ENCODE peak calls at places on chromosomes 5 and 9, in four cellular contexts. X, W, Y and N are unnamed samples.

GRCh38 chr5:151572657-151573368 is 18.3 kb downstream of the FAT2 start:
- DNase-seq in W (no peak), X (no peak), Y (no peak), N (no peak)

GRCh38 chr5:56763711-56764466 is 51.5 kb upstream of the MAP3K1 start:
- DNase-seq in W (no peak), X (peak), Y (peak), N (no peak)

GRCh38 chr5:96408276-96408777 is 24.7 kb downstream of the PCSK1 start:
- DNase-seq in W (no peak), X (peak), Y (peak), N (peak)

GRCh38 chr5:152994040-152994439 is 496.4 kb upstream of the GRIA1 start:
- DNase-seq in Y (no peak), X (no peak), W (no peak), N (no peak)

GRCh38 chr5:42807722-42808447 is 3.8 kb downstream of the SELENOP start:
- DNase-seq in W (no peak), Y (peak), X (no peak), N (no peak)

GRCh38 chr5:43305948-43306563 is 7.2 kb downstream of the HMGCS1 start:
- DNase-seq in Y (peak), X (peak), W (no peak), N (no peak)

GRCh38 chr5:68576805-68577204 is 361.2 kb downstream of the PIK3R1 start:
- DNase-seq in W (no peak), Y (no peak), X (no peak), N (no peak)

GRCh38 chr5:39178171-39178570 is 41.2 kb downstream of the FYB1 start:
- DNase-seq in W (no peak), Y (peak), X (peak), N (no peak)

GRCh38 chr5:167205881-167206280 is 1085.6 kb upstream of the WWC1 start:
- DNase-seq in Y (no peak), W (no peak), X (no peak), N (no peak)

GRCh38 chr9:137605146-137606004 is at the start of gene ARRDC1:
- DNase-seq in Y (peak), W (peak), X (peak), N (peak)

GRCh38 chr9:14670718-14671117 is 22.5 kb downstream of the ZDHHC21 start:
- DNase-seq in W (no peak), Y (peak), X (peak), N (no peak)

GRCh38 chr5:144538845-144539244 is 368.2 kb downstream of the KCTD16 start:
- DNase-seq in X (no peak), W (no peak), Y (no peak), N (no peak)

GRCh38 chr9:118686940-118687339 is 682.3 kb downstream of the BRINP1 start:
- DNase-seq in X (no peak), Y (no peak), W (no peak), N (no peak)

GRCh38 chr9:131872006-131872405 is 132.1 kb upstream of the RAPGEF1 start:
- DNase-seq in W (no peak), Y (no peak), X (no peak), N (no peak)

GRCh38 chr5:142743677-142744441 is 26.3 kb upstream of the ARHGAP26 start:
- DNase-seq in W (no peak), X (peak), Y (peak), N (no peak)

GRCh38 chr5:128220841-128221240 is 137.3 kb downstream of the SLC12A2 start:
- DNase-seq in X (no peak), Y (no peak), W (no peak), N (no peak)

GRCh38 chr9:2243666-2244555 is 228.8 kb downstream of the SMARCA2 start:
- DNase-seq in W (no peak), X (no peak), Y (no peak), N (no peak)

GRCh38 chr9:2248768-2249167 is 233.6 kb downstream of the SMARCA2 start:
- DNase-seq in X (no peak), W (no peak), Y (no peak), N (no peak)

GRCh38 chr9:2241461-2241874 is 226.3 kb downstream of the SMARCA2 start:
- DNase-seq in X (peak), Y (peak), W (no peak), N (no peak)

GRCh38 chr9:2241875-2242741 is 227.0 kb downstream of the SMARCA2 start:
- DNase-seq in Y (peak), W (peak), X (peak), N (peak)

DNA sequence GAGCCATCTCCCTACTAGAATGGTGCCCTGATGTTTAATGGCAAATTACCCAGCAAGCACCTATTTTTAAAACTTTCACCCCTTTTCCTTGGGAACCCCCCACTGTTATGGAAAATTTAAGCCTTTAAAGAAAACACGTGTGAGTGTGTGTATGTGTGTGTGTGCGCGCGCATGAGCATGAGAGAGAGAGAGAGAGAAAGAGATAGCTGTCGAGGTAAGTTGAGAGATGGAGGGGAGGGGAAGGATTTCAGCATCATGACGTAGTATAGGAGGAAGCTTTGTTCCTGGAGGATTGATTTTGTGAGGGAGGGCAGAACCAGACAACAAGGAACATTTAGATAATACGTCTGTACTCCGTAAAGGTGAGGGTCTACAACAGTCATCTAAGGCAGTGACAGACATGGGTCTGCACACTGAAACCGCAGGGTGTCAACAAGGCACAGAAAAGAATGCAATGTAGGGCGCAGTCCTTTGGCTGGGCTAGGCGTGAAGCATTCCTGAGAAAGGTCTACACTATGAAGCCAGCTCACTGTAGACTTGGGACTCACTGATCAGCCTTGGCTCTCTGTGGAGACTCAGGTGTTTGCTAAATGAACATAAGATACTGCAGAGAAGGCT is 227.7 kb downstream of the SMARCA2 start:
- DNase-seq in Y (no peak), X (peak), W (no peak), N (no peak)
- H3K4me3 ChIP-seq in Y (no peak), X (peak), W (peak), N (no peak)

DNA sequence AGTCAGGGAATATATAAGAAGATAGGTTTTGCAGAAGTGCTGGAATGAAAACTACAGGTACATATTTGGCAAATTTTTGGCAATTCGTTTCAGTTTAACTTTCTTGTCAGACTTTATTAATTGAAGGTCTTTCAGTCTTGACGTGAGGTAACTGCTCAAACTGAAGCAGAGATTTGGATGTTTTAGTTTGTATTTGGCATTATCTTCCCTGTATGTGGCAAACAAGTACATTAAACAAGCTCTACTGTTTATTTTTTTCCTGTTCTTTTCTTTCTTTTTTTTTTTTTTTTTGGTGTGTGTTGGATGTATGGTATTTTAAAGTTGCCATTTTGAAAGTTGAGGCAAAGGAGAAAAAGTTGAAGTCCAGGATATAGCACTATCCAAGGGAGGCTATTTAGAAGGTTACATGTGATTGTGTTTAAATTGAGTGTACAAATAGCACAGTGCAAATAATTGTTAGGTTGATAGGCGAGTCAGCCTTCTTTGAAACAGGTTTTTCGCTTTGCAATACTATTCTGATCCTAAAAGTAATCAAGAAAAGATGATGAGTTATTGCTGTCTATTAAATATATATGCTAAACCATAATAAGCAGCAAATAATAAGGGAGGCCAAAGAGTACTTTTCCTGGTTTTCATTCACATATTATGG is 2.2 kb downstream of the PBX3 start:
- DNase-seq in W (no peak), Y (no peak), X (no peak), N (no peak)
- H3K4me3 ChIP-seq in W (peak), Y (peak), X (peak), N (peak)

GRCh38 chr5:88955403-88955802 is 72.4 kb upstream of the MEF2C start:
- DNase-seq in X (no peak), Y (no peak), W (no peak), N (no peak)
- H3K4me3 ChIP-seq in X (no peak), Y (no peak), W (no peak), N (no peak)

DNA sequence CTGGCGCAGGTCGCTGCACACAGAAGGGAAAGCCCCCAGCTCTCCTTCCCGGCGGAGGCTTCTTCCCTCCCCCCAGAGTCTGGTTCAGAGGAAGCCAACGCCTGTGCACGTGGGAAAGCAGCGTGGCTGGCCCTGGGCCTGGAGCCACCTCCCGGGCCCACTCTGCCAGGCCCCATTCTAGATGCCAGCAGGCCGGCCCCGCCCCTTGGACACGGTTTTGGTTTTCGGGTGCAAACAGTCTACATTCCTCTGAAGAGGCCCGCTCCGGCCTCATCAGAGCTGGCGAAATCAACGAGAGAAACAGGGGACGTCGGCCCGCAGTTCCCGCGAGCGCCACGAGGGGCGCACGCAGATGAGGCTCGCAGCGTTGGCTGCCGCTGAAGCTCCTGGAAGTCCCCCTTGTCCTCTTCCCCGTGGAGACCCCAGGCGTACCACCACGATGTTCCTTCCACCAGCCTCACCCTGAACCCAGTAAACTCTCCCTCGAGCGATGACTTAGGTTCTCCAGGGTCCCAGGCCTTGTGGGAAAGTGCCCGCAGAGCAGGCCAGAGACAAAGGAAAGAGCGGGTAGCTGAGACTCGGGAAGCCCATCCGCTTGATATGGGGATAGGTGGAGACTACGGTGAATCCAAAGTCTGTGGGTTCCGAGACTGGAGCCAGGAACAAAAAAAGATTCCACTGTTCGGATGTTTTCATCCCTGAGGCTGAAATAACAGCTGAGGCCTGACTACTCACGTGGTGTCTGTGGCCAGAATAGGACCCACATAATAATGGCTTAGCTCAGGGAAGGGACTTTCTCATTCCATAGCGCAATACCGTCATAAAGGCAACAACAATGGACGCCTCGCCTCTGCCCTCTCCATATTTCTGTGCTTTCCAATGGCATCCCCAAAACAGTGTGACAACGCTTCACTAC is 64.2 kb downstream of the KLF4 start:
- DNase-seq in Y (peak), X (peak), W (peak), N (peak)
- H3K4me3 ChIP-seq in Y (no peak), X (no peak), W (peak), N (peak)

DNA sequence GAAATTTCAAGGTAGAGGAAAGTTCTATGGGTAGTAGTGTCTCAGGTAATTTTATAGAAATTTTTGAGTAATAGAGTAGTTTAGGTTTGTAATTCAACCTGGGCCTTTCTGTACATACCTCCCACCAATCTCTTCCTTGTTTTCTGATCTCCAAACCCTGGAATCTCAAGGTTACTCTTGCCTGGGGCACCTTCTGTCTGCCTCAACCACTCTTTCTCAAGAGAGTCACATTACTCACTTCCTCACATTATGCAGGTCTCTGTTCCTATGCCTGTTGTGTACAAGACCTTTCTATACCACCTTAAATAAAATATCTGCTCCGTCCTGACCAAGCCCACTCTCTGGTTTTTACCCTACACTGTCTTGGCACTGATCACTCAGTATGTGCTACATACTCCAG is 412.6 kb upstream of the CTNND2 start:
- DNase-seq in X (no peak), W (no peak), Y (no peak), N (no peak)
- H3K4me3 ChIP-seq in X (no peak), W (no peak), Y (no peak), N (no peak)

GRCh38 chr9:25207402-25207801 is 470.8 kb downstream of the TUSC1 start:
- DNase-seq in W (no peak), X (no peak), Y (no peak), N (no peak)

GRCh38 chr9:25206027-25206426 is 472.2 kb downstream of the TUSC1 start:
- DNase-seq in Y (no peak), X (no peak), W (no peak), N (no peak)

DNA sequence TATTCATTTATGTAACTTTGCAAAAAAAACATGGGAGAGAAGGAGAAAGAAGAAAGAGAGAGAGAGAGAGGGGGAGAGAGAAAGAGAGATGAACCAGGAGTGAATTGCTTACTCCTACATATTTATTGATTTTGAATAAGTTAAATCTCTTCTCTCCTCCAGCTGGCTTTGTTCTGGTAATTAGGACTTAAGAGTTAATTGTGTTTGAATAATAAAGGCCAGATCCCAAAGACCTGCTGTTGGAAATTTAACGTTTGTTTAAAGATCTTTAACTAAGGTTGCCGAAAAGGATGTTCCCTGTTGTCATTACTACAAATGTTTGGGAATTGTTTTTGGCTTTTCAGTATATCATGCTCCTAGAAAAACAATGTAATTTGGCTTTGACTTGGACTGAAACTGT is 473.0 kb downstream of the TUSC1 start:
- DNase-seq in Y (no peak), W (no peak), X (no peak), N (no peak)
- H3K4me3 ChIP-seq in Y (no peak), W (no peak), X (no peak), N (no peak)

DNA sequence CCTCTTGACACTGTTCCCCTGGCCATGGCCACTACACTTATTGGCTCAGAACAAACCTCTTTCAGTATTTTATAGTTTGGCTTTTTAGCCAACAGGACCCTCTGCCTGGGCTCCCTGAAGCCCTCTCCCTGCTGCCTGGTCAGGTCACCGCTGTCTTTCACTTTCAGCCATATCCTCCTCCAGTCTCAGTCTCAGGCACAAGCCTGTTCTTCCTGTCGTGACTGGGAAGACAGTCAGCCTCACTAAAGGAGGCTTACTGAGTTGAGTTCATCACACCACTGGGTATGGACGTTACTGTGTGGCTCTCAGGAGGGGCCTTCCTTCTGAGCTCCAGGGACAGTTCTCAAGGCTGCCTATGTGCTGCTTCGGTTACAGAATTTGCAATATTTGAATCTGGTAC is 2.0 kb downstream of the QSOX2 start:
- DNase-seq in X (no peak), Y (no peak), W (no peak), N (no peak)
- H3K4me3 ChIP-seq in X (no peak), Y (no peak), W (no peak), N (no peak)

GRCh38 chr5:170503970-170504525 is at the start of gene KCNIP1:
- DNase-seq in Y (no peak), X (peak), W (no peak), N (peak)
- H3K4me3 ChIP-seq in Y (no peak), X (no peak), W (peak), N (no peak)

GRCh38 chr5:64690417-64691151 is at the start of gene SHISAL2B:
- DNase-seq in Y (no peak), X (peak), W (no peak), N (peak)
- H3K4me3 ChIP-seq in Y (peak), X (no peak), W (peak), N (peak)